ENCODE peak calls at places on chromosomes 11 and 22, in ten cellular contexts. One of them, this sample, is unnamed.

GRCh38 chr22:45896153-45896951 is 80.6 kb downstream of the WNT7B start:
- DNase-seq in heart right ventricle: peak; percentile 13
- DNase-seq in AG09319: no peak
- DNase-seq in HEK293T: no peak
- DNase-seq in stimulated activated CD8-positive, alpha-beta memory T cell treated with anti-CD3 and anti-CD28 coated beads, Interleukin-4, amount 100 ng/mL, for 1 hour: no peak
- DNase-seq in fibroblast of villous mesenchyme: no peak
- DNase-seq in NCI-H1092: no peak
- DNase-seq in GM04504: no peak
- DNase-seq in sciatic nerve: no peak
- DNase-seq in sigmoid colon: no peak
- DNase-seq in this sample: peak; percentile 74

GRCh38 chr11:121328967-121329653 is 36.5 kb downstream of the SC5D start:
- DNase-seq in HEK293T: no peak
- DNase-seq in sciatic nerve: no peak
- DNase-seq in GM04504: no peak
- DNase-seq in sigmoid colon: no peak
- DNase-seq in stimulated activated CD8-positive, alpha-beta memory T cell treated with anti-CD3 and anti-CD28 coated beads, Interleukin-4, amount 100 ng/mL, for 1 hour: no peak
- DNase-seq in fibroblast of villous mesenchyme: no peak
- DNase-seq in NCI-H1092: no peak
- DNase-seq in heart right ventricle: no peak
- DNase-seq in AG09319: no peak
- DNase-seq in this sample: no peak

GRCh38 chr11:74339619-74340018 is 28.2 kb upstream of the P4HA3 start:
- DNase-seq in fibroblast of villous mesenchyme: no peak
- DNase-seq in GM04504: no peak
- DNase-seq in stimulated activated CD8-positive, alpha-beta memory T cell treated with anti-CD3 and anti-CD28 coated beads, Interleukin-4, amount 100 ng/mL, for 1 hour: no peak
- DNase-seq in AG09319: no peak
- DNase-seq in NCI-H1092: no peak
- DNase-seq in sigmoid colon: no peak
- DNase-seq in heart right ventricle: no peak
- DNase-seq in sciatic nerve: no peak
- DNase-seq in HEK293T: no peak
- DNase-seq in this sample: no peak

GRCh38 chr11:74970852-74971395 is 17.8 kb upstream of the NEU3 start:
- DNase-seq in sigmoid colon: no peak
- DNase-seq in HEK293T: no peak
- DNase-seq in NCI-H1092: no peak
- DNase-seq in sciatic nerve: no peak
- DNase-seq in GM04504: no peak
- DNase-seq in AG09319: no peak
- DNase-seq in stimulated activated CD8-positive, alpha-beta memory T cell treated with anti-CD3 and anti-CD28 coated beads, Interleukin-4, amount 100 ng/mL, for 1 hour: no peak
- DNase-seq in fibroblast of villous mesenchyme: no peak
- DNase-seq in heart right ventricle: no peak
- DNase-seq in this sample: no peak

GRCh38 chr11:71235719-71236118 is 16.7 kb downstream of the SHANK2 start:
- DNase-seq in NCI-H1092: no peak
- DNase-seq in GM04504: no peak
- DNase-seq in sciatic nerve: peak; percentile 25
- DNase-seq in sigmoid colon: peak; percentile 50
- DNase-seq in stimulated activated CD8-positive, alpha-beta memory T cell treated with anti-CD3 and anti-CD28 coated beads, Interleukin-4, amount 100 ng/mL, for 1 hour: no peak
- DNase-seq in HEK293T: no peak
- DNase-seq in fibroblast of villous mesenchyme: no peak
- DNase-seq in AG09319: no peak
- DNase-seq in heart right ventricle: no peak
- DNase-seq in this sample: no peak

GRCh38 chr22:39494471-39495120 is 7.5 kb upstream of the MIEF1 start:
- DNase-seq in stimulated activated CD8-positive, alpha-beta memory T cell treated with anti-CD3 and anti-CD28 coated beads, Interleukin-4, amount 100 ng/mL, for 1 hour: no peak
- DNase-seq in fibroblast of villous mesenchyme: no peak
- DNase-seq in sciatic nerve: no peak
- DNase-seq in NCI-H1092: no peak
- DNase-seq in GM04504: no peak
- DNase-seq in HEK293T: no peak
- DNase-seq in sigmoid colon: no peak
- DNase-seq in AG09319: no peak
- DNase-seq in heart right ventricle: no peak
- DNase-seq in this sample: no peak

GRCh38 chr11:113690619-113691569 is 15.2 kb downstream of the TMPRSS5 start:
- DNase-seq in fibroblast of villous mesenchyme: peak; percentile 70
- DNase-seq in GM04504: no peak
- DNase-seq in AG09319: no peak
- DNase-seq in stimulated activated CD8-positive, alpha-beta memory T cell treated with anti-CD3 and anti-CD28 coated beads, Interleukin-4, amount 100 ng/mL, for 1 hour: no peak
- DNase-seq in heart right ventricle: no peak
- DNase-seq in NCI-H1092: no peak
- DNase-seq in HEK293T: peak; percentile 56
- DNase-seq in sigmoid colon: no peak
- DNase-seq in sciatic nerve: peak; percentile 80
- DNase-seq in this sample: peak; percentile 82

GRCh38 chr22:24400037-24400725 is 27.2 kb upstream of the ADORA2A start:
- DNase-seq in HEK293T: no peak
- DNase-seq in sigmoid colon: no peak
- DNase-seq in fibroblast of villous mesenchyme: no peak
- DNase-seq in sciatic nerve: no peak
- DNase-seq in NCI-H1092: no peak
- DNase-seq in stimulated activated CD8-positive, alpha-beta memory T cell treated with anti-CD3 and anti-CD28 coated beads, Interleukin-4, amount 100 ng/mL, for 1 hour: no peak
- DNase-seq in AG09319: no peak
- DNase-seq in heart right ventricle: no peak
- DNase-seq in GM04504: no peak
- DNase-seq in this sample: no peak

GRCh38 chr11:32847511-32847910 is 17.8 kb downstream of the PRRG4 start:
- DNase-seq in fibroblast of villous mesenchyme: no peak
- DNase-seq in sigmoid colon: no peak
- DNase-seq in sciatic nerve: no peak
- DNase-seq in GM04504: no peak
- DNase-seq in HEK293T: no peak
- DNase-seq in heart right ventricle: no peak
- DNase-seq in AG09319: no peak
- DNase-seq in stimulated activated CD8-positive, alpha-beta memory T cell treated with anti-CD3 and anti-CD28 coated beads, Interleukin-4, amount 100 ng/mL, for 1 hour: no peak
- DNase-seq in NCI-H1092: no peak
- DNase-seq in this sample: no peak

GRCh38 chr22:36942561-36942960 is 29.1 kb downstream of the CSF2RB start:
- DNase-seq in HEK293T: no peak
- DNase-seq in stimulated activated CD8-positive, alpha-beta memory T cell treated with anti-CD3 and anti-CD28 coated beads, Interleukin-4, amount 100 ng/mL, for 1 hour: no peak
- DNase-seq in AG09319: no peak
- DNase-seq in NCI-H1092: no peak
- DNase-seq in GM04504: no peak
- DNase-seq in sciatic nerve: no peak
- DNase-seq in sigmoid colon: no peak
- DNase-seq in heart right ventricle: no peak
- DNase-seq in fibroblast of villous mesenchyme: no peak
- DNase-seq in this sample: no peak

GRCh38 chr11:109320595-109320994 is 101.4 kb upstream of the C11orf87 start:
- DNase-seq in stimulated activated CD8-positive, alpha-beta memory T cell treated with anti-CD3 and anti-CD28 coated beads, Interleukin-4, amount 100 ng/mL, for 1 hour: no peak
- DNase-seq in NCI-H1092: no peak
- DNase-seq in HEK293T: no peak
- DNase-seq in AG09319: no peak
- DNase-seq in sigmoid colon: no peak
- DNase-seq in heart right ventricle: no peak
- DNase-seq in sciatic nerve: no peak
- DNase-seq in fibroblast of villous mesenchyme: peak; percentile 15
- DNase-seq in GM04504: peak; percentile 67
- DNase-seq in this sample: no peak

GRCh38 chr11:35618497-35619029 is 303 bp downstream of the FJX1 start:
- DNase-seq in NCI-H1092: no peak
- DNase-seq in GM04504: no peak
- DNase-seq in heart right ventricle: peak; percentile 31
- DNase-seq in stimulated activated CD8-positive, alpha-beta memory T cell treated with anti-CD3 and anti-CD28 coated beads, Interleukin-4, amount 100 ng/mL, for 1 hour: no peak
- DNase-seq in HEK293T: peak; percentile 38
- DNase-seq in sciatic nerve: peak; percentile 60
- DNase-seq in AG09319: no peak
- DNase-seq in sigmoid colon: peak; percentile 65
- DNase-seq in fibroblast of villous mesenchyme: peak; percentile 59
- DNase-seq in this sample: no peak

GRCh38 chr11:106086850-106087249 is 9.4 kb downstream of the AASDHPPT start:
- DNase-seq in heart right ventricle: no peak
- DNase-seq in fibroblast of villous mesenchyme: no peak
- DNase-seq in sigmoid colon: no peak
- DNase-seq in NCI-H1092: no peak
- DNase-seq in stimulated activated CD8-positive, alpha-beta memory T cell treated with anti-CD3 and anti-CD28 coated beads, Interleukin-4, amount 100 ng/mL, for 1 hour: no peak
- DNase-seq in HEK293T: no peak
- DNase-seq in AG09319: no peak
- DNase-seq in GM04504: no peak
- DNase-seq in sciatic nerve: no peak
- DNase-seq in this sample: no peak

GRCh38 chr11:20529757-20530156 is 69.7 kb upstream of the SLC6A5 start:
- DNase-seq in stimulated activated CD8-positive, alpha-beta memory T cell treated with anti-CD3 and anti-CD28 coated beads, Interleukin-4, amount 100 ng/mL, for 1 hour: no peak
- DNase-seq in HEK293T: no peak
- DNase-seq in NCI-H1092: no peak
- DNase-seq in GM04504: no peak
- DNase-seq in heart right ventricle: no peak
- DNase-seq in AG09319: no peak
- DNase-seq in sciatic nerve: no peak
- DNase-seq in sigmoid colon: no peak
- DNase-seq in fibroblast of villous mesenchyme: no peak
- DNase-seq in this sample: no peak

GRCh38 chr22:31177420-31178162 is 17.6 kb downstream of the RNF185 start:
- DNase-seq in fibroblast of villous mesenchyme: peak; percentile 63
- DNase-seq in GM04504: peak; percentile 82
- DNase-seq in HEK293T: no peak
- DNase-seq in stimulated activated CD8-positive, alpha-beta memory T cell treated with anti-CD3 and anti-CD28 coated beads, Interleukin-4, amount 100 ng/mL, for 1 hour: no peak
- DNase-seq in sciatic nerve: no peak
- DNase-seq in sigmoid colon: no peak
- DNase-seq in AG09319: peak; percentile 65
- DNase-seq in heart right ventricle: no peak
- DNase-seq in NCI-H1092: no peak
- DNase-seq in this sample: no peak

GRCh38 chr11:77403228-77403627 is 70.7 kb downstream of the PAK1 start:
- DNase-seq in sciatic nerve: no peak
- DNase-seq in sigmoid colon: no peak
- DNase-seq in GM04504: no peak
- DNase-seq in AG09319: no peak
- DNase-seq in heart right ventricle: no peak
- DNase-seq in fibroblast of villous mesenchyme: no peak
- DNase-seq in NCI-H1092: no peak
- DNase-seq in stimulated activated CD8-positive, alpha-beta memory T cell treated with anti-CD3 and anti-CD28 coated beads, Interleukin-4, amount 100 ng/mL, for 1 hour: no peak
- DNase-seq in HEK293T: no peak
- DNase-seq in this sample: no peak

GRCh38 chr22:37313376-37314314 is 31.3 kb downstream of the CYTH4 start:
- DNase-seq in AG09319: no peak
- DNase-seq in fibroblast of villous mesenchyme: no peak
- DNase-seq in sigmoid colon: no peak
- DNase-seq in NCI-H1092: no peak
- DNase-seq in sciatic nerve: no peak
- DNase-seq in stimulated activated CD8-positive, alpha-beta memory T cell treated with anti-CD3 and anti-CD28 coated beads, Interleukin-4, amount 100 ng/mL, for 1 hour: no peak
- DNase-seq in heart right ventricle: no peak
- DNase-seq in GM04504: no peak
- DNase-seq in HEK293T: no peak
- DNase-seq in this sample: no peak

GRCh38 chr11:96337541-96338530 is 5.2 kb downstream of the MAML2 start:
- DNase-seq in sigmoid colon: no peak
- DNase-seq in AG09319: no peak
- DNase-seq in GM04504: no peak
- DNase-seq in HEK293T: no peak
- DNase-seq in stimulated activated CD8-positive, alpha-beta memory T cell treated with anti-CD3 and anti-CD28 coated beads, Interleukin-4, amount 100 ng/mL, for 1 hour: no peak
- DNase-seq in sciatic nerve: no peak
- DNase-seq in NCI-H1092: no peak
- DNase-seq in fibroblast of villous mesenchyme: peak; percentile 70
- DNase-seq in heart right ventricle: no peak
- DNase-seq in this sample: no peak

This sample was measured in BE2C.